ENCODE peak calls at places on chromosomes 13 and 19, in seven cellular contexts. One of them, this sample, is unnamed.

GRCh38 chr13:23898101-23898500 is 799 bp upstream of the C1QTNF9B start:
- DNase-seq in fibroblast of mammary gland: peak; percentile 57
- DNase-seq in epithelial cell of esophagus: no peak
- DNase-seq in NB4: no peak
- DNase-seq in progenitor cell of endocrine pancreas: no peak
- DNase-seq in A673: no peak
- DNase-seq in osteocyte: no peak
- DNase-seq in this sample: no peak

GRCh38 chr19:57560049-57560491 is 407 bp upstream of the ZNF550 start:
- DNase-seq in fibroblast of mammary gland: peak; percentile 81
- DNase-seq in epithelial cell of esophagus: peak; percentile 67
- DNase-seq in NB4: no peak
- DNase-seq in progenitor cell of endocrine pancreas: no peak
- DNase-seq in A673: peak; percentile 18
- DNase-seq in osteocyte: no peak
- DNase-seq in this sample: no peak

GRCh38 chr19:21604941-21605548 is 99.6 kb downstream of the ZNF429 start:
- DNase-seq in fibroblast of mammary gland: no peak
- DNase-seq in epithelial cell of esophagus: peak; percentile 73
- DNase-seq in NB4: peak; percentile 9
- DNase-seq in progenitor cell of endocrine pancreas: no peak
- DNase-seq in A673: no peak
- DNase-seq in osteocyte: no peak
- DNase-seq in this sample: no peak

GRCh38 chr19:38383743-38384142 is 4.1 kb downstream of the GGN start:
- DNase-seq in fibroblast of mammary gland: no peak
- DNase-seq in epithelial cell of esophagus: no peak
- DNase-seq in NB4: no peak
- DNase-seq in progenitor cell of endocrine pancreas: no peak
- DNase-seq in A673: no peak
- DNase-seq in osteocyte: no peak
- DNase-seq in this sample: no peak

GRCh38 chr19:10189631-10190425 is 4.9 kb downstream of the DNMT1 start:
- DNase-seq in fibroblast of mammary gland: peak; percentile 41
- DNase-seq in epithelial cell of esophagus: no peak
- DNase-seq in NB4: peak; percentile 68
- DNase-seq in progenitor cell of endocrine pancreas: no peak
- DNase-seq in A673: no peak
- DNase-seq in osteocyte: no peak
- DNase-seq in this sample: no peak

GRCh38 chr19:16882146-16882545 is 6.7 kb upstream of the F2RL3 start:
- DNase-seq in fibroblast of mammary gland: no peak
- DNase-seq in epithelial cell of esophagus: peak; percentile 15
- DNase-seq in NB4: no peak
- DNase-seq in progenitor cell of endocrine pancreas: no peak
- DNase-seq in A673: no peak
- DNase-seq in osteocyte: no peak
- DNase-seq in this sample: no peak

GRCh38 chr13:99132295-99132835 is 68.3 kb upstream of the UBAC2 start:
- DNase-seq in fibroblast of mammary gland: no peak
- DNase-seq in epithelial cell of esophagus: no peak
- DNase-seq in NB4: no peak
- DNase-seq in progenitor cell of endocrine pancreas: no peak
- DNase-seq in A673: no peak
- DNase-seq in osteocyte: peak; percentile 49
- DNase-seq in this sample: no peak

GRCh38 chr19:33110201-33110910 is 21.6 kb upstream of the WDR88 start:
- DNase-seq in fibroblast of mammary gland: no peak
- DNase-seq in epithelial cell of esophagus: no peak
- DNase-seq in NB4: no peak
- DNase-seq in progenitor cell of endocrine pancreas: no peak
- DNase-seq in A673: no peak
- DNase-seq in osteocyte: no peak
- DNase-seq in this sample: no peak

GRCh38 chr13:99690426-99691189 is 189.3 kb downstream of the TM9SF2 start:
- DNase-seq in fibroblast of mammary gland: no peak
- DNase-seq in epithelial cell of esophagus: no peak
- DNase-seq in NB4: no peak
- DNase-seq in progenitor cell of endocrine pancreas: no peak
- DNase-seq in A673: no peak
- DNase-seq in osteocyte: no peak
- DNase-seq in this sample: no peak

GRCh38 chr19:2048104-2048958 is 2.7 kb downstream of the MKNK2 start:
- DNase-seq in fibroblast of mammary gland: no peak
- DNase-seq in epithelial cell of esophagus: no peak
- DNase-seq in NB4: no peak
- DNase-seq in progenitor cell of endocrine pancreas: no peak
- DNase-seq in A673: no peak
- DNase-seq in osteocyte: no peak
- DNase-seq in this sample: no peak

GRCh38 chr13:27628081-27628480 is 6.4 kb downstream of the POLR1D start:
- DNase-seq in fibroblast of mammary gland: no peak
- DNase-seq in epithelial cell of esophagus: no peak
- DNase-seq in NB4: no peak
- DNase-seq in progenitor cell of endocrine pancreas: no peak
- DNase-seq in A673: no peak
- DNase-seq in osteocyte: no peak
- DNase-seq in this sample: no peak

GRCh38 chr19:57802269-57802668 is 12.4 kb downstream of the ZNF552 start:
- DNase-seq in fibroblast of mammary gland: no peak
- DNase-seq in epithelial cell of esophagus: no peak
- DNase-seq in NB4: no peak
- DNase-seq in progenitor cell of endocrine pancreas: no peak
- DNase-seq in A673: no peak
- DNase-seq in osteocyte: no peak
- DNase-seq in this sample: no peak

DNA sequence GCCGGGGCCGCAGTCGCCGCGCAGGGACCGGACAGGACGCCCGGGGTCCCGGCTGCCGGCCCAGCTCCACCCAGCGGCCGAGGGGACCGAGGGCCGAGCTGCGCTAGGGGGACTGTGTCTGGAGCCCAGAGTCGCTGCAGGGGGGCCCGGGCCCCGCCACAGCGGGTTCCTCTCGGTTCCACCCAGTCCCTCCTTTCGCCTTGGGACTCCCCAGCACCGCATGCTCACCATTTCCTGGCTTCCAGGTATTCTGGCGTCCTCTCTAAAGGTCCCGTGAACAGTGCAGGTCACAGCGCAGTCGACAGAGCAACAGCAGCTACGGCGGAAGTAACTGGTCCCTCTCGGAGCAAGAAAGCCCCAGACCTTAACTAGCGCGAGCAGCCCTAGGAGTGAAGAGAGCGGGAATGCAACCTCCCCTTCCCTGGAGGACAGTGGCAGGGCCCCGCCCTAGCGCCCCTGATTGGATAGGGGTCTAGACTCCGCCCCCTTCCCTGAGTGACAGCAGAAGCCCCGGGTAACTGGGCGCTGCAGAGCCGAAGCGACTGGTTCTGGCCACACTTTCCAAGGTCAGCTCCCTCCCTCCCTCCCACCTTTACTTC is at the start of gene ZNF878:
- DNase-seq in fibroblast of mammary gland: peak; percentile 68
- DNase-seq in epithelial cell of esophagus: peak; percentile 66
- DNase-seq in NB4: peak; percentile 96
- DNase-seq in progenitor cell of endocrine pancreas: peak; percentile 90
- DNase-seq in A673: peak; percentile 96
- DNase-seq in osteocyte: peak; percentile 95
- DNase-seq in this sample: peak; percentile 89
- TF ChIP-seq CTCF in fibroblast of mammary gland: no peak
- TF ChIP-seq CTCF in epithelial cell of esophagus: no peak
- TF ChIP-seq CTCF in NB4: peak; percentile 27
- TF ChIP-seq CTCF in progenitor cell of endocrine pancreas: peak; percentile 46
- TF ChIP-seq CTCF in A673: peak; percentile 9
- TF ChIP-seq CTCF in osteocyte: peak; percentile 39
- TF ChIP-seq CTCF in this sample: no peak

DNA sequence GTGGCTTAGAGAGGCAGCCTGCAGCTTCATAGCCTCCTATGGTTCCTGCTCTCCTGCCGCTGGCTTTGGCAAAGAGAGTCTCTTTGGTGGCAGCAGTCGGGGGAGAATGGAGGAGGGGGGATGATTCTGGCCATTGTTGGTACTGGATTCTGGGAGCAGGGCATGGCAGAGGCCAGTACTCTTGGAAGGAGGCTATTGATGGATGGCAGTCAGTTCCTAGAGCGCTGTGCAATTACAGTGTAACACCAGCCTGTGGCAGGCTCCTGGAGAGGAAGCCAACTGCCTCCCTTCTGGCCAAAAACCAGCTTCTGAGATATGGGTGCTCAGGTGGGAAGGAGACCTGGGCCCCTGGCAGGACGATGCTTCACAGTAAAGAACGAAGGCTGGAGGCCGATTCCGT is 47.9 kb upstream of the TMTC4 start:
- DNase-seq in fibroblast of mammary gland: no peak
- DNase-seq in epithelial cell of esophagus: no peak
- DNase-seq in NB4: no peak
- DNase-seq in progenitor cell of endocrine pancreas: no peak
- DNase-seq in A673: peak; percentile 12
- DNase-seq in osteocyte: no peak
- DNase-seq in this sample: no peak
- TF ChIP-seq CTCF in fibroblast of mammary gland: no peak
- TF ChIP-seq CTCF in epithelial cell of esophagus: no peak
- TF ChIP-seq CTCF in NB4: no peak
- TF ChIP-seq CTCF in progenitor cell of endocrine pancreas: no peak
- TF ChIP-seq CTCF in A673: no peak
- TF ChIP-seq CTCF in osteocyte: no peak
- TF ChIP-seq CTCF in this sample: no peak

GRCh38 chr13:49789961-49790360 is 2.5 kb downstream of the KPNA3 start:
- DNase-seq in fibroblast of mammary gland: no peak
- DNase-seq in epithelial cell of esophagus: no peak
- DNase-seq in NB4: no peak
- DNase-seq in progenitor cell of endocrine pancreas: no peak
- DNase-seq in A673: no peak
- DNase-seq in osteocyte: no peak
- DNase-seq in this sample: no peak

GRCh38 chr13:49786609-49787008 is 5.9 kb downstream of the KPNA3 start:
- DNase-seq in fibroblast of mammary gland: no peak
- DNase-seq in epithelial cell of esophagus: no peak
- DNase-seq in NB4: no peak
- DNase-seq in progenitor cell of endocrine pancreas: no peak
- DNase-seq in A673: no peak
- DNase-seq in osteocyte: no peak
- DNase-seq in this sample: no peak

GRCh38 chr13:49792550-49793324 is at the start of gene KPNA3:
- DNase-seq in fibroblast of mammary gland: peak; percentile 93
- DNase-seq in epithelial cell of esophagus: peak; percentile 97
- DNase-seq in NB4: peak; percentile 99
- DNase-seq in progenitor cell of endocrine pancreas: peak; percentile 83
- DNase-seq in A673: peak; percentile 99
- DNase-seq in osteocyte: peak; percentile 97
- DNase-seq in this sample: peak; percentile 96

GRCh38 chr13:49791753-49792549 is 531 bp downstream of the KPNA3 start:
- DNase-seq in fibroblast of mammary gland: peak; percentile 28
- DNase-seq in epithelial cell of esophagus: peak; percentile 38
- DNase-seq in NB4: peak; percentile 76
- DNase-seq in progenitor cell of endocrine pancreas: peak; percentile 40
- DNase-seq in A673: peak; percentile 62
- DNase-seq in osteocyte: peak; percentile 85
- DNase-seq in this sample: peak; percentile 61

DNA sequence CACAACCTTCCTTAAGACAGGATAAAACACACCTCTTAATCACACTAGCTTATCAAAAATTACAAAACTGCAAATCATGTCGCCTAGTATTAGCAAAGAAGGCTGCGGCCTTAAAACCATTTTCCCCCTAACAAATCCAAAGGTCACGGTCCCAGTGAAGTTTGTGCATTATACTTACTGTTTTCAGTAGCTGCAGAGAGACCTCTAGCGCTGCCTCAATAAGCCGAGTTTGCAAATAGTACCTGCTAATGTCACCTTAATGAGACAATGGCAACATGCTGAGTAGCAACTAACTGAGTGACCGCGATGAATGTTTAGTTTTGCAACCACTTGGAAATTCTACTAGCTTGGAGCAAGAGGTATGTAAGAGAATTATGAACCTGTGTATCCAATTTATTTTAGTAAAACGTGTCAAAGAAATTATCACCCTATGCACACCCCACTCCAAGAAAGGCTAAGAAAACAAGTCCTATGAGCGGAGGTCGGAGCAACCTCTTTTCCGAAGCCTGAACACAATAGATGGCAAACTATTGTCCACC is 1.2 kb downstream of the KPNA3 start:
- DNase-seq in fibroblast of mammary gland: peak; percentile 46
- DNase-seq in epithelial cell of esophagus: peak; percentile 38
- DNase-seq in NB4: peak; percentile 77
- DNase-seq in progenitor cell of endocrine pancreas: no peak
- DNase-seq in A673: peak; percentile 7
- DNase-seq in osteocyte: no peak
- DNase-seq in this sample: peak; percentile 62
- TF ChIP-seq CTCF in fibroblast of mammary gland: no peak
- TF ChIP-seq CTCF in epithelial cell of esophagus: peak; percentile 13
- TF ChIP-seq CTCF in NB4: no peak
- TF ChIP-seq CTCF in progenitor cell of endocrine pancreas: no peak
- TF ChIP-seq CTCF in A673: no peak
- TF ChIP-seq CTCF in osteocyte: no peak
- TF ChIP-seq CTCF in this sample: peak; percentile 44

GRCh38 chr19:6022570-6023049 is 44.7 kb upstream of the RANBP3 start:
- DNase-seq in fibroblast of mammary gland: no peak
- DNase-seq in epithelial cell of esophagus: no peak
- DNase-seq in NB4: no peak
- DNase-seq in progenitor cell of endocrine pancreas: no peak
- DNase-seq in A673: no peak
- DNase-seq in osteocyte: no peak
- DNase-seq in this sample: no peak
- TF ChIP-seq CTCF in fibroblast of mammary gland: no peak
- TF ChIP-seq CTCF in epithelial cell of esophagus: no peak
- TF ChIP-seq CTCF in NB4: no peak
- TF ChIP-seq CTCF in progenitor cell of endocrine pancreas: no peak
- TF ChIP-seq CTCF in A673: peak; percentile 17
- TF ChIP-seq CTCF in osteocyte: peak; percentile 33
- TF ChIP-seq CTCF in this sample: no peak

DNA sequence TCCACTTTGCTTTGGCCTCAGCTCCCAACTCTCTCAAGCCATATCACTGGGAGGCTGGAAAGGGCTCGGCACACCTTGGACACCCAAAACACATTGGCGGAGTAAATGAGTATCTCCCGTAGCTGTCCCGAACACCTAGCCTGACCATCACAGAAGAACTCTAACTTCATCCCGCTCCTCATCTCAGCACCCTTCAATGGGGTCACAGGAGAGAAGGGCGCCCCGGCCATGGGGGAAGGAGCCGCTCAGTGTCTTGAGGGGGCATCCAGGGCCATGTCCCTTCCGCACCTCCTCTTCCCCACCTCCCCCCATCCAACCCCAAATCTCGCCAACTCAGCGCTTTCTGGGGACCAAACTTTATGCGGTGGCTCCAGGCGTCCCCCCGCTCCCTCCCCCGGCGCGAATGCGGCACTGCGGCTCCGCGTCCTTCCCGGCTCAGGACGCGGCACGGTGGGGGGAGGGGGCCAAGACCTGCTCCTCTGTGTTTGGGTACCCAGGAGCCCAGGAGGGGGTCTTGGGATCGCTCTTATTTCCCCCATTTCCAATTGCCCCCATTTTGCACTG is 3.0 kb downstream of the KCNC3 start:
- DNase-seq in fibroblast of mammary gland: no peak
- DNase-seq in epithelial cell of esophagus: no peak
- DNase-seq in NB4: no peak
- DNase-seq in progenitor cell of endocrine pancreas: no peak
- DNase-seq in A673: no peak
- DNase-seq in osteocyte: no peak
- DNase-seq in this sample: peak; percentile 34
- TF ChIP-seq CTCF in fibroblast of mammary gland: no peak
- TF ChIP-seq CTCF in epithelial cell of esophagus: no peak
- TF ChIP-seq CTCF in NB4: no peak
- TF ChIP-seq CTCF in progenitor cell of endocrine pancreas: no peak
- TF ChIP-seq CTCF in A673: no peak
- TF ChIP-seq CTCF in osteocyte: no peak
- TF ChIP-seq CTCF in this sample: no peak